ENCODE peak calls at places on chromosomes 5 and 9, in four cellular contexts. N is tibial nerve, X is GM23338, I is NB4. G is an unnamed sample.

GRCh38 chr9:136149853-136150252 is 31.2 kb upstream of the TMEM250 start:
- DNase-seq in N (no peak), X (no peak), I (no peak), G (no peak)

GRCh38 chr5:16773990-16774389 is 157.2 kb upstream of the RETREG1 start:
- DNase-seq in X (no peak), N (no peak), I (no peak), G (no peak)

GRCh38 chr5:135462304-135462703 is 10.2 kb upstream of the TIFAB start:
- DNase-seq in X (peak), N (peak), I (peak), G (peak)

GRCh38 chr5:142484821-142485387 is 160.1 kb upstream of the SPRY4 start:
- DNase-seq in I (no peak), X (no peak), N (no peak), G (no peak)

GRCh38 chr5:142747034-142747433 is 23.1 kb upstream of the ARHGAP26 start:
- DNase-seq in X (no peak), N (no peak), I (no peak), G (no peak)

GRCh38 chr9:72022846-72023245 is 37.6 kb downstream of the C9orf57 start:
- DNase-seq in I (peak), X (no peak), N (no peak), G (no peak)

GRCh38 chr5:90940227-90940995 is 381.8 kb downstream of the ADGRV1 start:
- DNase-seq in N (no peak), I (no peak), X (peak), G (peak)

GRCh38 chr5:75566710-75567309 is 44.4 kb upstream of the ANKDD1B start:
- DNase-seq in N (no peak), X (no peak), I (peak), G (no peak)

GRCh38 chr9:128987800-128988199 is 40.3 kb downstream of the NUP188 start:
- DNase-seq in X (no peak), N (no peak), I (no peak), G (no peak)

GRCh38 chr5:14145356-14146334 is 2.5 kb downstream of the TRIO start:
- DNase-seq in X (no peak), I (no peak), N (no peak), G (no peak)

GRCh38 chr9:130292104-130292503 is 26.5 kb downstream of the HMCN2 start:
- DNase-seq in X (no peak), I (no peak), N (peak), G (no peak)

GRCh38 chr5:131164161-131164930 is 710 bp downstream of the HINT1 start:
- DNase-seq in I (peak), N (peak), X (peak), G (peak)
- TF ChIP-seq CTCF in I (peak), N (peak), X (no peak), G (no peak)

GRCh38 chr9:84699897-84700395 is 30.4 kb downstream of the NTRK2 start:
- DNase-seq in X (no peak), I (no peak), N (no peak), G (no peak)

GRCh38 chr9:84697042-84697441 is 27.5 kb downstream of the NTRK2 start:
- DNase-seq in I (no peak), N (no peak), X (no peak), G (no peak)

GRCh38 chr9:84701801-84702200 is 32.3 kb downstream of the NTRK2 start:
- DNase-seq in N (no peak), X (no peak), I (no peak), G (no peak)

GRCh38 chr9:84694248-84694647 is 24.7 kb downstream of the NTRK2 start:
- DNase-seq in X (peak), N (no peak), I (no peak), G (no peak)

GRCh38 chr9:84697494-84698114 is 28.1 kb downstream of the NTRK2 start:
- DNase-seq in X (peak), N (peak), I (peak), G (peak)
- TF ChIP-seq CTCF in X (peak), N (peak), I (peak), G (peak)

DNA sequence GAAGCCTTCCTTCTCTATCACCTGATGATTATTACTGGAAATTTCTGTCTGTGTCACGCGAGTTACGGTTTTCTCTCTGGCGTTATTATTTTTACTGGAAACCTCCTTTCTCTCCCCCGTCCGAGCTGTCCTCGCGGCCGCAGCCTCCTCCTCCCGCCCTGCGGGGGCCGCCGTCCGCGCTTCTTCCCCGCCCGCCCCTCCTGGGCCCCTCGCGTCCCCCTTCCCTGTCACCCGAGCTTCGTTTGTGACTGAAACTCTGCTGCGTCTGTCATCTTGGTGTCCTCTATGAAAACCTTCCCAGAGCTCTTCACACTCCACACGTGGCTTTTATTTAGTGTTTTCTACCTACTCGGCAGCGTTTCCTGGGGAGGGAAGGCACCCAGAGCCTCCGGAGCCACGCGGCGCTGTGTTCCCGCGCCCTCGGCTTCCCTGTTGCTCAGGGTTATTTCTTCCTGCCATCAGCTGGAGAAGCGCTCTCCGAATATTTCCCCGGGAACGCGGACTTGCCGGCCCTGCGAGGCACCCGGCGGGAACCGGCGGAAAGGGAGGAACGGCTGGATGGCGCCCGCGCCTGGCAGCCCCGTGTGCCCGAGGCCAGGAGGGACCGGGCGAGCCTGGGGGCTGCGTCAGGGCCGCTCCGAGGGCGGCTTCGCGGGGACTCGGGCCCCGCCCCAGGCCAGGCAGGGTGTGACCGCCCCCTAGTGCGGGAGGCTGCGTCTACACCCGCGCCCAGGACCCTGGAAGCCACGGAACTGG is 33.9 kb downstream of the TRIP13 start:
- DNase-seq in X (peak), I (peak), N (no peak), G (peak)
- TF ChIP-seq CTCF in X (peak), I (peak), N (peak), G (peak)

DNA sequence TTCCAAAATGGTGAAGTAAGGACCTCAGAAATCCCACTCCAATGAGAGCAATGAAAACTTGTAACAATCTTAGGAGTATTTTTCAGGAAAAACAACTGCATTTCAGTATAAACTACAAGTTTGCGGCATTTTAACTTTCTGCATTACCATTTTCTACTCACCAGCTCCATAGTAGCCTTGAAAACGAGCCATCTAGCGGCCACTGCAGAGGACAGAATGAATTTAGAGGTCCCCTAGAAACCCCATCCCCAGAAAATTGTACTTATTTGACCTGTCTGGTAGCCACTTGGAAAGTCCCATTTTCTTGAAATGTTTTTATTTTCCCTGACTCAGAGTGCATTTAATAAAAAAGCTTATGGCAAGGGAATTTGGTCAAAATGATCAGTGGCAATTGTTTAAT is 205.4 kb upstream of the ITGA1 start:
- DNase-seq in N (no peak), X (peak), I (no peak), G (no peak)
- TF ChIP-seq CTCF in N (no peak), X (peak), I (peak), G (no peak)

DNA sequence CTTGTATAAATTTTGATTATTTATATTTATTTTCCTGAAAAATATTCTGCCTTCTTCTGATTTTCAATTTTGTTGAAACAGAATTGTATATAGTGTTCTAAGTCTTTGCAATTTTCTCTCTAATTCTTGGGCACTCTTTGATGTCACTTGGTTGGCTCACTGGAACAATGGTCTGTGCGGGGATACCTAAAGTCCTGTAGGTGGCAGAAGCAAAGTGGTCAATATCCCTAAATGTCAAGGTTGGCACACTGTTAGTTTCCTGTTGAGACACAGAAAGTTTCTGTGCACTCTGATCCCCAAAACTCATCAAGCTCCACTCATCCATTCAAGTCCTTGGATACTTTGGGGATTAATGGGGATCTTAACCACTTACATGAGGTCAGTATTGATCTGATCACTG is 480.8 kb upstream of the CCNG1 start:
- DNase-seq in N (no peak), I (no peak), X (peak), G (no peak)
- TF ChIP-seq CTCF in N (no peak), I (no peak), X (no peak), G (no peak)

GRCh38 chr9:133605446-133605845 is 3.7 kb downstream of the FAM163B start:
- DNase-seq in X (no peak), N (no peak), I (no peak), G (no peak)

GRCh38 chr9:133604856-133605255 is 4.3 kb downstream of the FAM163B start:
- DNase-seq in I (no peak), X (peak), N (no peak), G (no peak)

GRCh38 chr9:133601746-133602145 is 7.4 kb downstream of the FAM163B start:
- DNase-seq in X (no peak), I (no peak), N (no peak), G (no peak)

GRCh38 chr9:133604214-133604613 is 5.0 kb downstream of the FAM163B start:
- DNase-seq in X (no peak), N (no peak), I (peak), G (no peak)

GRCh38 chr9:133603165-133603927 is 5.8 kb downstream of the FAM163B start:
- DNase-seq in N (no peak), I (no peak), X (peak), G (no peak)
- TF ChIP-seq CTCF in N (no peak), I (no peak), X (no peak), G (no peak)

GRCh38 chr5:170277953-170278352 is 19.6 kb downstream of the LCP2 start:
- DNase-seq in X (peak), N (no peak), I (peak), G (no peak)

GRCh38 chr5:170275376-170275994 is 22.1 kb downstream of the LCP2 start:
- DNase-seq in X (no peak), N (no peak), I (no peak), G (no peak)

GRCh38 chr5:170270670-170271069 is 26.9 kb downstream of the LCP2 start:
- DNase-seq in N (no peak), I (no peak), X (no peak), G (no peak)

GRCh38 chr5:170269579-170269978 is 28.0 kb downstream of the LCP2 start:
- DNase-seq in I (peak), X (no peak), N (no peak), G (no peak)

GRCh38 chr5:170273968-170274710 is 23.4 kb downstream of the LCP2 start:
- DNase-seq in I (peak), N (no peak), X (peak), G (peak)
- TF ChIP-seq CTCF in I (peak), N (no peak), X (peak), G (no peak)

DNA sequence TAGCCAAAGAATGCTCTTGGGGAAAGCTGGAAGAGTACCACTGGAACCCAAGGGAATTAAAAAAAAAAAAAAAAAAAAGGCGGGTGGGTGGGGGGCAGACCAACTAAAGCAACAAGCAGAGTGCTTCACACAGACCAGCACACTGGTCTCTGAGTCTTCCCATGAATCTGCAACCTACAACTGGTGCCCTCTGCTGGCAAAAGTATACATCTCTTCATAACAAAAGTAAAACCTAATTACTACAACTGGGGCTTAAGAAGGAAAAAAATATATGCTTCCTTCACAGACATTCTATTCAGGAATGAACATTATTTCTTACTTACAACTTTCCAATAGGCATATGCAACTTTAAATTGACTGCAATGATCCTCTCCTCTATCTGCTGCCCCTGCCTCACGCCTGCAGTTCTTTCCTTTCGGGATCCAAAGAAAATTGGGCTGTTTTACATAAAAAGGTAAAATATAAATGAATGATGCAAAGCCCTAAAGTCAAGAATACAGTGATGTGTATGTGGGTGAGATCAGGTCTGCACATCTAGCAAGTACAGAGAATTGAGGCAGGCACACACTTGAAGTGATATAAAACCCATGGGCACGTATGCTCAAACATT is 7.2 kb upstream of the KLHL3 start:
- DNase-seq in I (peak), X (peak), N (peak), G (peak)
- TF ChIP-seq CTCF in I (peak), X (peak), N (peak), G (peak)

DNA sequence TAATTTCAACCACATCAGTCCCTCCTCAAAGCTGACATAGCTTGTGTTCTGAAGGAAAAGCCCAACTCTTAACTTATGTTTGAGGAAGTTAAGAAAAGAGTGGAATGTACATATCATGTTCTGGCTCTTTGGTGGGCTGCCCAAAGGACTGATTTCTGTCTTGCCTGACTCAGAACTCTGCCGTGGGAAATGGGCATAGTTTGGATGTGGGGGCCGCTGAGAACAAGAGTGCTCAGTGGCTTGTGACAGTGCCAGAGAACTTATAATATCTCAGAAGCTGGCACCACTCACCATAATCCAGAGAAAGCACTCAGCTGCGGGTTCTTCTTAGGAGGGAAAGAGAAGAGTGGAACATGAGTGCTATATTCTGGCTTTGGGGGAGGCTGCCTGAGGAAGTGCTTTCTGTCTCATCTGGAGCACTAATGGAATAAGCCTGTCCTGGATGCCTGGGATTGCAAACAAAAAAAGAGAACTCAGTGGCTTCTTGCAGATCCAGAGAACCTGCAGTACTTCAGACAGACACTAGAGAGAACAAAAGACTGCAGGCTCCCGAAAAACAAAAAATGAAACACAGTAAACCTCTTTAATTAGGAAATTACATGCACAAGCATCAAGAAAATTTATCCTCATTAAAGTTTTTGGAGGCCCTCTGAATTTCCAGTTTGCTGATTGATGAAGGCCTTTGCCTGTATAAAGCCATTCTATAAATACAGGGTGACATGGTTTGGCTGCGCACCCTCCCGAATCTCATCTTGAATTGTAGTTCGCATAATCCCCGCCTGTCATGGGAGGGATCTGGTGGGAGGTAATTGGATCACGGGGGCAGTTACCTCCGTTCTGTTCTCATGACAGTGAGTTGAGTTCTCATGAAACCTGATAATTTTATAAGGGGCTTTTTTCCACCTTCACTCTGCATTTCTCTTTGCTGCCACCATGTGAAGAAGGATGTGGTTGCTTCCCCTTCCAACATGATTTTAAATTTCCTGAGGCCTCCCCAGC is 207.0 kb downstream of the DMAC1 start:
- DNase-seq in N (no peak), X (peak), I (no peak), G (no peak)
- TF ChIP-seq CTCF in N (no peak), X (peak), I (peak), G (peak)

G was measured in endothelial cell.